ENCODE peak calls at places on chromosome 13, in four cellular contexts. One of them, this sample, is unnamed.

GRCh38 chr13:104008571-104009435 is 942.6 kb upstream of the SLC10A2 start:
- DNase-seq in neural progenitor cell: no peak
- DNase-seq in IMR-90: peak; percentile 90
- DNase-seq in mammary epithelial cell: peak; percentile 30
- DNase-seq in this sample: no peak

GRCh38 chr13:46211521-46212351 is at the start of gene LRRC63:
- DNase-seq in neural progenitor cell: peak; percentile 87
- DNase-seq in IMR-90: no peak
- DNase-seq in mammary epithelial cell: peak; percentile 35
- DNase-seq in this sample: peak; percentile 70

GRCh38 chr13:29849731-29850212 is 645 bp downstream of the UBL3 start:
- DNase-seq in neural progenitor cell: peak; percentile 74
- DNase-seq in IMR-90: peak; percentile 71
- DNase-seq in mammary epithelial cell: peak; percentile 69
- DNase-seq in this sample: peak; percentile 91

GRCh38 chr13:55963934-55964333 is 1176.8 kb upstream of the PRR20A start:
- DNase-seq in neural progenitor cell: no peak
- DNase-seq in IMR-90: no peak
- DNase-seq in mammary epithelial cell: no peak
- DNase-seq in this sample: no peak

GRCh38 chr13:85619321-85619720 is 179.9 kb downstream of the SLITRK6 start:
- DNase-seq in neural progenitor cell: no peak
- DNase-seq in IMR-90: no peak
- DNase-seq in mammary epithelial cell: no peak
- DNase-seq in this sample: no peak

GRCh38 chr13:69279213-69279612 is 828.4 kb upstream of the ATXN8OS start:
- DNase-seq in neural progenitor cell: no peak
- DNase-seq in IMR-90: no peak
- DNase-seq in mammary epithelial cell: no peak
- DNase-seq in this sample: no peak

GRCh38 chr13:48748681-48749080 is 95.0 kb downstream of the CYSLTR2 start:
- DNase-seq in neural progenitor cell: no peak
- DNase-seq in IMR-90: peak; percentile 23
- DNase-seq in mammary epithelial cell: no peak
- DNase-seq in this sample: no peak

GRCh38 chr13:111573362-111573761 is 252.9 kb downstream of the TEX29 start:
- DNase-seq in neural progenitor cell: no peak
- DNase-seq in IMR-90: no peak
- DNase-seq in mammary epithelial cell: no peak
- DNase-seq in this sample: no peak

GRCh38 chr13:99655351-99656091 is 154.2 kb downstream of the TM9SF2 start:
- DNase-seq in neural progenitor cell: peak; percentile 45
- DNase-seq in IMR-90: peak; percentile 24
- DNase-seq in mammary epithelial cell: peak; percentile 73
- DNase-seq in this sample: peak; percentile 89

GRCh38 chr13:46496086-46496485 is 56.9 kb upstream of the LRCH1 start:
- DNase-seq in neural progenitor cell: no peak
- DNase-seq in IMR-90: no peak
- DNase-seq in mammary epithelial cell: no peak
- DNase-seq in this sample: no peak

GRCh38 chr13:41780736-41781708 is 179.9 kb downstream of the VWA8 start:
- DNase-seq in neural progenitor cell: no peak
- DNase-seq in IMR-90: peak; percentile 80
- DNase-seq in mammary epithelial cell: peak; percentile 33
- DNase-seq in this sample: peak; percentile 86

GRCh38 chr13:26133851-26134250 is 82.0 kb upstream of the SHISA2 start:
- DNase-seq in neural progenitor cell: no peak
- DNase-seq in IMR-90: no peak
- DNase-seq in mammary epithelial cell: no peak
- DNase-seq in this sample: no peak

GRCh38 chr13:104816716-104817115 is 1718.7 kb downstream of the EFNB2 start:
- DNase-seq in neural progenitor cell: no peak
- DNase-seq in IMR-90: no peak
- DNase-seq in mammary epithelial cell: no peak
- DNase-seq in this sample: no peak

GRCh38 chr13:111667757-111668156 is 347.3 kb downstream of the TEX29 start:
- DNase-seq in neural progenitor cell: no peak
- DNase-seq in IMR-90: no peak
- DNase-seq in mammary epithelial cell: no peak
- DNase-seq in this sample: no peak

GRCh38 chr13:23898101-23898500 is 799 bp upstream of the C1QTNF9B start:
- DNase-seq in neural progenitor cell: no peak
- DNase-seq in IMR-90: peak; percentile 98
- DNase-seq in mammary epithelial cell: no peak
- DNase-seq in this sample: peak; percentile 86

GRCh38 chr13:48749144-48749543 is 95.4 kb downstream of the CYSLTR2 start:
- DNase-seq in neural progenitor cell: no peak
- DNase-seq in IMR-90: peak; percentile 70
- DNase-seq in mammary epithelial cell: peak; percentile 75
- DNase-seq in this sample: peak; percentile 84

GRCh38 chr13:30835442-30835841 is 70.6 kb upstream of the MEDAG start:
- DNase-seq in neural progenitor cell: no peak
- DNase-seq in IMR-90: peak; percentile 82
- DNase-seq in mammary epithelial cell: no peak
- DNase-seq in this sample: no peak

GRCh38 chr13:44108345-44108858 is 228.7 kb downstream of the LACC1 start:
- DNase-seq in neural progenitor cell: no peak
- DNase-seq in IMR-90: no peak
- DNase-seq in mammary epithelial cell: peak; percentile 43
- DNase-seq in this sample: no peak

GRCh38 chr13:95540848-95541247 is 11.7 kb upstream of the CLDN10 start:
- DNase-seq in neural progenitor cell: no peak
- DNase-seq in IMR-90: no peak
- DNase-seq in mammary epithelial cell: no peak
- DNase-seq in this sample: no peak

GRCh38 chr13:112802808-112803207 is 113.0 kb downstream of the ATP11A start:
- DNase-seq in neural progenitor cell: no peak
- DNase-seq in IMR-90: no peak
- DNase-seq in mammary epithelial cell: no peak
- DNase-seq in this sample: no peak

GRCh38 chr13:111532111-111532510 is 211.7 kb downstream of the TEX29 start:
- DNase-seq in neural progenitor cell: no peak
- DNase-seq in IMR-90: no peak
- DNase-seq in mammary epithelial cell: no peak
- DNase-seq in this sample: no peak

GRCh38 chr13:52600666-52601065 is 41.6 kb upstream of the HNRNPA1L2 start:
- DNase-seq in neural progenitor cell: no peak
- DNase-seq in IMR-90: no peak
- DNase-seq in mammary epithelial cell: no peak
- DNase-seq in this sample: peak; percentile 46

GRCh38 chr13:112908342-112908741 is 60.7 kb upstream of the MCF2L start:
- DNase-seq in neural progenitor cell: no peak
- DNase-seq in IMR-90: no peak
- DNase-seq in mammary epithelial cell: no peak
- DNase-seq in this sample: no peak

GRCh38 chr13:33615436-33615835 is 202.5 kb upstream of the RFC3 start:
- DNase-seq in neural progenitor cell: no peak
- DNase-seq in IMR-90: no peak
- DNase-seq in mammary epithelial cell: no peak
- DNase-seq in this sample: no peak

GRCh38 chr13:19742651-19743050 is 40.1 kb downstream of the PSPC1 start:
- DNase-seq in neural progenitor cell: no peak
- DNase-seq in IMR-90: no peak
- DNase-seq in mammary epithelial cell: no peak
- DNase-seq in this sample: no peak

GRCh38 chr13:21683034-21683733 is 12.3 kb downstream of the FGF9 start:
- DNase-seq in neural progenitor cell: no peak
- DNase-seq in IMR-90: peak; percentile 88
- DNase-seq in mammary epithelial cell: peak; percentile 96
- DNase-seq in this sample: peak; percentile 92

GRCh38 chr13:40440990-40441820 is 225.2 kb downstream of the FOXO1 start:
- DNase-seq in neural progenitor cell: no peak
- DNase-seq in IMR-90: no peak
- DNase-seq in mammary epithelial cell: peak; percentile 57
- DNase-seq in this sample: peak; percentile 34

GRCh38 chr13:51453959-51454703 is 1.3 kb upstream of the INTS6 start:
- DNase-seq in neural progenitor cell: peak; percentile 35
- DNase-seq in IMR-90: peak; percentile 6
- DNase-seq in mammary epithelial cell: peak; percentile 23
- DNase-seq in this sample: peak; percentile 49

GRCh38 chr13:112696869-112697465 is 7.1 kb downstream of the ATP11A start:
- DNase-seq in neural progenitor cell: no peak
- DNase-seq in IMR-90: no peak
- DNase-seq in mammary epithelial cell: no peak
- DNase-seq in this sample: no peak

GRCh38 chr13:52845334-52845761 is 3.1 kb downstream of the PCDH8 start:
- DNase-seq in neural progenitor cell: peak; percentile 56
- DNase-seq in IMR-90: no peak
- DNase-seq in mammary epithelial cell: no peak
- DNase-seq in this sample: no peak

GRCh38 chr13:89584058-89584457 is 1763.4 kb upstream of the MIR17HG start:
- DNase-seq in neural progenitor cell: no peak
- DNase-seq in IMR-90: no peak
- DNase-seq in mammary epithelial cell: no peak
- DNase-seq in this sample: no peak

GRCh38 chr13:50275392-50276063 is 260.3 kb downstream of the KCNRG start:
- DNase-seq in neural progenitor cell: no peak
- DNase-seq in IMR-90: no peak
- DNase-seq in mammary epithelial cell: peak; percentile 52
- DNase-seq in this sample: peak; percentile 21

GRCh38 chr13:111904701-111905608 is 162.0 kb upstream of the SOX1 start:
- DNase-seq in neural progenitor cell: no peak
- DNase-seq in IMR-90: no peak
- DNase-seq in mammary epithelial cell: no peak
- DNase-seq in this sample: no peak

GRCh38 chr13:30585748-30586262 is 31.9 kb upstream of the USPL1 start:
- DNase-seq in neural progenitor cell: no peak
- DNase-seq in IMR-90: peak; percentile 93
- DNase-seq in mammary epithelial cell: no peak
- DNase-seq in this sample: peak; percentile 59

GRCh38 chr13:90592943-90593342 is 754.5 kb upstream of the MIR17HG start:
- DNase-seq in neural progenitor cell: no peak
- DNase-seq in IMR-90: no peak
- DNase-seq in mammary epithelial cell: no peak
- DNase-seq in this sample: no peak

GRCh38 chr13:79481685-79482052 is 714 bp downstream of the NDFIP2 start:
- DNase-seq in neural progenitor cell: no peak
- DNase-seq in IMR-90: no peak
- DNase-seq in mammary epithelial cell: peak; percentile 52
- DNase-seq in this sample: peak; percentile 32

GRCh38 chr13:64723735-64724134 is 2506.4 kb downstream of the PCDH9 start:
- DNase-seq in neural progenitor cell: no peak
- DNase-seq in IMR-90: peak; percentile 94
- DNase-seq in mammary epithelial cell: peak; percentile 90
- DNase-seq in this sample: peak; percentile 87

GRCh38 chr13:90891329-90891728 is 456.2 kb upstream of the MIR17HG start:
- DNase-seq in neural progenitor cell: no peak
- DNase-seq in IMR-90: no peak
- DNase-seq in mammary epithelial cell: no peak
- DNase-seq in this sample: no peak

DNA sequence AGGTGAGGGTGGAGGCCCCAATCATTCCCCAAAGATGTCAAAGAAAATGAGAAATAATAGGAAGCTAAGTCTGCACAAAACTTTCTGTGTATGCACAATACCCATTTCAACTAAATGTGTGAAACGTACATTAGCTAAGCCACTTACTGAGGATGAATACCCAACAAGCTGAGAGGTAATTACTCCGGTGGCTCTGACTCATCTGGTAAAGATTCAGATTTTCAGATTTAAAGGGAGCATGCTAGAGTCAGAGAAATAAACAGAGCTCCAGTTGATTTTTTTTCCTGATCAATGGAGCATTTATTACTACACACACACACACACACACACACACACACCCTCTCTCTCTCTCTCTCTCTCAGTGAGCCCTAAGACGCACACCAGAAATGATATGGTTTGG is 194.8 kb upstream of the ARGLU1 start:
- DNase-seq in neural progenitor cell: no peak
- DNase-seq in IMR-90: no peak
- DNase-seq in mammary epithelial cell: no peak
- DNase-seq in this sample: no peak
- H2AFZ ChIP-seq in neural progenitor cell: no peak overlapping the region
- H2AFZ ChIP-seq in IMR-90: no peak overlapping the region
- H2AFZ ChIP-seq in mammary epithelial cell: no peak overlapping the region
- H2AFZ ChIP-seq in this sample: no peak overlapping the region

DNA sequence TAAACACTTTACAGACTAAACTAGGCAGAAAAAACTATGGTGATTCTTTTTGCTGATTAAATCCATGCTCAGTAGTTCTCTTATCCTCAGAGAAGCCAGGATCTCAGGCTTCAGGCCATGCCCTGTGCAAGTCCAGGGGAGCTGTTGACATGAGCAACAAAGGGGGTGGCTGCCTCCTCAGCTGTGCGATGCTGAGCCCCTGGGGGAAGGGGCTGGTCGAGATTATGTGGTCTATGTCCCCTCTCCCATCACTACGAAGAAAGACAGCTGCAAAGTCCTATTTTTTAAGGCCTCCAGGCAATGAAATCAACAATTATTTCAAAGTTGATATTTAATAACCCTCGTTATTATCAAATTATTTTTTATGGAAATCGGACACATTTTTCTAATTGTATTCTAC is 37.0 kb downstream of the IRS2 start:
- DNase-seq in neural progenitor cell: no peak
- DNase-seq in IMR-90: no peak
- DNase-seq in mammary epithelial cell: no peak
- DNase-seq in this sample: no peak
- H3K4me2 ChIP-seq in neural progenitor cell: no peak overlapping the region
- H3K4me2 ChIP-seq in IMR-90: no peak overlapping the region
- H3K4me2 ChIP-seq in mammary epithelial cell: no peak overlapping the region
- H3K4me2 ChIP-seq in this sample: no peak overlapping the region

GRCh38 chr13:114127473-114128347 is 4.7 kb downstream of the RASA3 start:
- DNase-seq in neural progenitor cell: no peak
- DNase-seq in IMR-90: no peak
- DNase-seq in mammary epithelial cell: no peak
- DNase-seq in this sample: no peak
- H3K9ac ChIP-seq in neural progenitor cell: no peak overlapping the region
- H3K9ac ChIP-seq in IMR-90: peak overlapping the region; percentile 30
- H3K9ac ChIP-seq in mammary epithelial cell: no peak overlapping the region
- H3K9ac ChIP-seq in this sample: peak overlapping the region; percentile 49

GRCh38 chr13:83882626-83882959 is 319 bp upstream of the SLITRK1 start:
- DNase-seq in neural progenitor cell: no peak
- DNase-seq in IMR-90: no peak
- DNase-seq in mammary epithelial cell: no peak
- DNase-seq in this sample: no peak
- H2AFZ ChIP-seq in neural progenitor cell: peak overlapping the region; percentile 76
- H2AFZ ChIP-seq in IMR-90: no peak overlapping the region
- H2AFZ ChIP-seq in mammary epithelial cell: no peak overlapping the region
- H2AFZ ChIP-seq in this sample: no peak overlapping the region